ENCODE peak calls at places on chromosomes 7 and 10, in ten cellular contexts. U is GM12878; E is NCI-H1417; Q is endothelial cell; K is lung; M is activated CD4-positive, alpha-beta T cell treated with anti-CD3 and anti-CD28 coated beads, Interleukin-2, amount 50 U/mL, for 1 hour; B is T-helper 2 cell; X is iPS-NIHi11; Y is DND-41; I is mesothelial cell of epicardium. N is an unnamed sample.

GRCh38 chr10:48455055-48455391 is 148.5 kb downstream of the MAPK8 start:
- DNase-seq in Q (no peak), B (no peak), K (no peak), M (no peak), U (no peak), I (no peak), X (no peak), Y (no peak), E (no peak), N (no peak)

GRCh38 chr7:129807863-129808262 is 144.9 kb downstream of the UBE2H start:
- DNase-seq in Q (no peak), M (no peak), K (no peak), U (no peak), X (no peak), Y (no peak), B (no peak), I (no peak), E (no peak), N (no peak)

GRCh38 chr10:122786269-122786668 is 59.4 kb downstream of the CUZD1 start:
- DNase-seq in Q (peak), K (no peak), B (no peak), X (peak), M (no peak), Y (peak), E (no peak), I (no peak), U (no peak), N (no peak)

GRCh38 chr7:74043523-74043951 is 15.6 kb downstream of the ELN start:
- DNase-seq in Q (no peak), M (no peak), U (no peak), B (no peak), K (no peak), E (peak), I (no peak), Y (no peak), X (peak), N (no peak)

GRCh38 chr10:96505150-96506136 is 8.3 kb downstream of the TLL2 start:
- DNase-seq in Y (no peak), E (no peak), M (no peak), K (no peak), Q (no peak), I (no peak), B (no peak), X (no peak), U (no peak), N (no peak)

GRCh38 chr10:125549656-125550055 is 133.3 kb downstream of the TEX36 start:
- DNase-seq in Q (no peak), Y (no peak), E (no peak), I (no peak), U (no peak), K (no peak), B (no peak), X (no peak), M (no peak), N (no peak)

GRCh38 chr7:1445341-1445740 is 13.9 kb downstream of the MICALL2 start:
- DNase-seq in X (no peak), M (no peak), Y (no peak), U (no peak), B (no peak), K (no peak), Q (no peak), I (no peak), E (no peak), N (no peak)

GRCh38 chr10:49161411-49161997 is 26.7 kb downstream of the TMEM273 start:
- DNase-seq in M (no peak), Y (no peak), U (no peak), I (no peak), E (no peak), B (no peak), K (no peak), Q (no peak), X (no peak), N (no peak)

GRCh38 chr7:17109017-17109416 is 189.4 kb upstream of the AHR start:
- DNase-seq in M (no peak), K (no peak), U (no peak), Y (no peak), I (no peak), E (no peak), B (no peak), Q (no peak), X (no peak), N (no peak)

GRCh38 chr7:24825931-24826661 is 68.8 kb upstream of the GSDME start:
- DNase-seq in I (no peak), M (peak), K (peak), Y (no peak), Q (no peak), E (no peak), U (no peak), X (peak), B (no peak), N (no peak)

GRCh38 chr10:130895172-130895571 is 416.3 kb downstream of the TCERG1L start:
- DNase-seq in E (no peak), X (no peak), Y (no peak), U (no peak), B (no peak), K (no peak), M (no peak), Q (no peak), I (no peak), N (no peak)

GRCh38 chr7:32378991-32379390 is 111.2 kb downstream of the LSM5 start:
- DNase-seq in K (no peak), U (no peak), X (peak), Y (no peak), Q (no peak), B (no peak), I (no peak), E (no peak), M (no peak), N (no peak)

GRCh38 chr7:117138474-117138873 is 184.4 kb downstream of the WNT2 start:
- DNase-seq in E (no peak), M (no peak), I (no peak), Y (no peak), Q (no peak), B (no peak), K (no peak), U (no peak), X (no peak), N (no peak)

GRCh38 chr10:31318382-31318853 is 598 bp upstream of the ZEB1 start:
- DNase-seq in K (peak), Y (peak), E (peak), B (peak), U (peak), M (peak), Q (peak), X (peak), I (no peak), N (peak)